ENCODE peak calls at places on chromosomes 6 and 20, in five cellular contexts. K is stimulated activated naive CD4-positive, alpha-beta T cell; D is GM23248; Q is smooth muscle cell of the brain vasculature; I is psoas muscle. P is an unnamed sample.

GRCh38 chr6:105733556-105734162 is 330.8 kb upstream of the PREP start:
- DNase-seq in K (no peak), D (peak; percentile 70), Q (peak; percentile 9), I (no peak), P (no peak)

GRCh38 chr20:1874534-1875168 is 20.6 kb upstream of the SIRPA start:
- DNase-seq in K (no peak), D (no peak), Q (no peak), I (no peak), P (peak; percentile 59)

GRCh38 chr6:12842126-12842525 is 125.6 kb downstream of the PHACTR1 start:
- DNase-seq in K (no peak), D (peak; percentile 8), Q (no peak), I (no peak), P (no peak)

GRCh38 chr6:90107721-90108364 is 188.8 kb downstream of the BACH2 start:
- DNase-seq in K (no peak), D (no peak), Q (no peak), I (no peak), P (no peak)

GRCh38 chr20:373171-373890 is 7.2 kb upstream of the TRIB3 start:
- DNase-seq in K (no peak), D (peak; percentile 83), Q (no peak), I (no peak), P (no peak)

GRCh38 chr6:73182021-73182607 is 43.2 kb downstream of the KHDC1L start:
- DNase-seq in K (no peak), D (no peak), Q (no peak), I (no peak), P (no peak)

GRCh38 chr6:152952866-152953509 is 29.9 kb downstream of the FBXO5 start:
- DNase-seq in K (no peak), D (peak; percentile 74), Q (peak; percentile 20), I (no peak), P (no peak)

GRCh38 chr6:89145461-89145961 is 344 bp upstream of the PM20D2 start:
- DNase-seq in K (no peak), D (peak; percentile 52), Q (no peak), I (no peak), P (no peak)

GRCh38 chr20:10902836-10903410 is 229.1 kb upstream of the JAG1 start:
- DNase-seq in K (no peak), D (peak; percentile 42), Q (no peak), I (no peak), P (no peak)

GRCh38 chr6:40307712-40308111 is 279.5 kb downstream of the LRFN2 start:
- DNase-seq in K (no peak), D (no peak), Q (no peak), I (no peak), P (no peak)

GRCh38 chr6:157229733-157230132 is 93.6 kb downstream of the TMEM242 start:
- DNase-seq in K (no peak), D (no peak), Q (no peak), I (no peak), P (peak; percentile 68)

GRCh38 chr6:168451805-168452204 is 10.8 kb downstream of the SMOC2 start:
- DNase-seq in K (no peak), D (no peak), Q (no peak), I (no peak), P (no peak)

P was measured in tibial artery.